ENCODE peak calls at places on chromosomes 5 and 9, in eight cellular contexts. X is stimulated activated CD4-positive, alpha-beta T cell treated with anti-CD3 and anti-CD28 coated beads, Interleukin-15, amount 100 ng/mL, for 48 hours; Q is NCI-H226; D is GM23338; T is effector memory CD8-positive, alpha-beta T cell; N is lower leg skin; E is activated CD8-positive, alpha-beta memory T cell treated with anti-CD3 and anti-CD28 coated beads, Interleukin-2, amount 10 ng/mL, durations not matched to agents 7 days and 5 days; P is non-pigmented ciliary epithelial cell. C is an unnamed sample.

GRCh38 chr9:15282567-15282966 is 24.4 kb downstream of the TTC39B start:
- DNase-seq in E (no peak), N (no peak), Q (no peak), X (no peak), P (no peak), D (no peak), T (no peak), C (no peak)

GRCh38 chr9:5532790-5533189 is 22.5 kb downstream of the PDCD1LG2 start:
- DNase-seq in D (no peak), Q (no peak), P (no peak), T (no peak), E (no peak), N (no peak), X (no peak), C (no peak)

GRCh38 chr9:4984171-4984570 is 901 bp upstream of the JAK2 start:
- DNase-seq in E (no peak), D (no peak), Q (no peak), P (no peak), X (peak), N (no peak), T (no peak), C (no peak)

GRCh38 chr9:70435948-70436347 is 21.5 kb upstream of the KLF9 start:
- DNase-seq in E (no peak), X (no peak), N (no peak), T (no peak), Q (peak), P (no peak), D (no peak), C (no peak)

GRCh38 chr9:13023498-13023897 is 248.7 kb downstream of the LURAP1L start:
- DNase-seq in Q (peak), P (peak), N (no peak), D (no peak), E (no peak), T (no peak), X (no peak), C (no peak)

GRCh38 chr5:43065384-43066230 is 25.5 kb upstream of the ANXA2R start:
- DNase-seq in P (no peak), Q (peak), D (peak), T (peak), N (peak), E (peak), X (no peak), C (peak)

GRCh38 chr9:125663127-125663526 is 43.9 kb downstream of the MAPKAP1 start:
- DNase-seq in Q (peak), P (no peak), X (no peak), N (no peak), D (no peak), E (no peak), T (no peak), C (no peak)

GRCh38 chr9:131263701-131264100 is 12.6 kb downstream of the FAM78A start:
- DNase-seq in N (no peak), X (no peak), T (no peak), Q (no peak), P (no peak), D (no peak), E (no peak), C (no peak)

GRCh38 chr9:76373173-76373771 is 21.0 kb downstream of the RFK start:
- DNase-seq in P (no peak), D (no peak), N (peak), X (no peak), Q (peak), E (no peak), T (no peak), C (no peak)